ENCODE peak calls at places on chromosome 22, in five cellular contexts. H is NCI-H345, E is lower lobe of right lung, M is EL, A is posterior vena cava. O is an unnamed sample.
A peak's percentile ranks its signal among the peaks of the same experiment; 100 is the strongest.

GRCh38 chr22:46737105-46737975 is 712 bp downstream of the CERK start:
- DNase-seq in H (no peak), E (no peak), A (no peak), M (peak; percentile 50), O (no peak)

GRCh38 chr22:49924113-49924833 is 5.8 kb downstream of the CRELD2 start:
- DNase-seq in A (no peak), H (no peak), E (no peak), M (no peak), O (no peak)

GRCh38 chr22:44018594-44018993 is 5.5 kb upstream of the PARVB start:
- DNase-seq in A (peak; percentile 64), H (no peak), M (no peak), E (peak; percentile 27), O (no peak)

GRCh38 chr22:29353286-29353685 is 35.1 kb downstream of the AP1B1 start:
- DNase-seq in A (no peak), E (peak; percentile 10), H (no peak), M (no peak), O (no peak)

GRCh38 chr22:49004484-49005399 is 822.9 kb downstream of the BRD1 start:
- DNase-seq in H (no peak), E (no peak), M (no peak), A (peak; percentile 56), O (peak; percentile 42)

GRCh38 chr22:48379371-48379770 is 1448.3 kb downstream of the BRD1 start:
- DNase-seq in H (no peak), A (no peak), E (no peak), M (no peak), O (peak; percentile 39)

GRCh38 chr22:22684605-22685561 is 40.5 kb downstream of the GGTLC2 start:
- DNase-seq in E (no peak), M (peak; percentile 39), A (no peak), H (peak; percentile 2), O (no peak)

GRCh38 chr22:23478175-23478574 is 101.9 kb downstream of the IGLL1 start:
- DNase-seq in H (no peak), E (no peak), M (peak; percentile 15), A (no peak), O (no peak)

GRCh38 chr22:22935546-22936157 is 48.0 kb downstream of the IGLL5 start:
- DNase-seq in H (no peak), A (no peak), E (peak; percentile 38), M (no peak), O (no peak)

GRCh38 chr22:42560781-42561180 is 7.0 kb downstream of the SERHL2 start:
- DNase-seq in A (no peak), M (peak; percentile 27), E (no peak), H (no peak), O (no peak)

GRCh38 chr22:36457688-36458450 is 23.6 kb downstream of the TXN2 start:
- DNase-seq in A (peak; percentile 93), M (peak; percentile 63), H (no peak), E (no peak), O (no peak)

GRCh38 chr22:49014227-49015201 is 813.2 kb downstream of the BRD1 start:
- DNase-seq in H (no peak), E (peak; percentile 38), A (peak; percentile 75), M (no peak), O (peak; percentile 56)

GRCh38 chr22:47171441-47172221 is 409.2 kb downstream of the TBC1D22A start:
- DNase-seq in A (peak; percentile 68), H (no peak), M (no peak), E (peak; percentile 29), O (peak; percentile 45)

GRCh38 chr22:49291169-49291568 is 536.5 kb downstream of the BRD1 start:
- DNase-seq in M (no peak), H (no peak), A (peak; percentile 48), E (no peak), O (peak; percentile 51)

GRCh38 chr22:46876357-46876934 is 114.0 kb downstream of the TBC1D22A start:
- DNase-seq in M (no peak), H (no peak), A (no peak), E (no peak), O (no peak)

GRCh38 chr22:23071163-23072034 is 1.1 kb downstream of the GNAZ start:
- DNase-seq in H (no peak), A (peak; percentile 67), M (no peak), E (peak; percentile 37), O (peak; percentile 58)

O was measured in upper lobe of right lung.